ENCODE peak calls at places on chromosome X, in five cellular contexts. O is dermis blood vessel endothelial cell, N is COR-L47, M is anterior cingulate cortex, Q is iPS-NIHi11. E is an unnamed sample.

GRCh38 chrX:40471965-40472648 is 108.7 kb upstream of the ATP6AP2 start:
- DNase-seq in Q (peak; percentile 33), N (peak; percentile 69), O (no peak), M (peak; percentile 6), E (peak; percentile 63)

GRCh38 chrX:154123241-154124219 is 20.5 kb upstream of the OPN1LW start:
- DNase-seq in N (no peak), M (no peak), O (peak; percentile 66), Q (no peak), E (no peak)

GRCh38 chrX:153922932-153923857 is 2.9 kb downstream of the ARHGAP4 start:
- DNase-seq in O (peak; percentile 75), N (peak; percentile 48), M (peak; percentile 61), Q (peak; percentile 51), E (no peak)

GRCh38 chrX:96372313-96373046 is 312.2 kb upstream of the DIAPH2 start:
- DNase-seq in O (peak; percentile 73), M (no peak), N (no peak), Q (peak; percentile 38), E (no peak)

GRCh38 chrX:78753571-78753970 is 6.1 kb downstream of the LPAR4 start:
- DNase-seq in N (no peak), O (no peak), Q (no peak), M (no peak), E (no peak)

GRCh38 chrX:151713859-151714258 is 2.0 kb upstream of the FATE1 start:
- DNase-seq in O (peak; percentile 47), Q (peak; percentile 64), M (no peak), N (no peak), E (no peak)

GRCh38 chrX:119266364-119266995 is 30.4 kb downstream of the PGRMC1 start:
- DNase-seq in M (no peak), N (no peak), O (peak; percentile 42), Q (peak; percentile 25), E (no peak)

GRCh38 chrX:15605233-15605632 is 4.5 kb upstream of the ACE2 start:
- DNase-seq in Q (no peak), O (no peak), M (no peak), N (no peak), E (no peak)

GRCh38 chrX:149221246-149221645 is 283.9 kb downstream of the IDS start:
- DNase-seq in M (no peak), N (no peak), O (no peak), Q (no peak), E (no peak)

GRCh38 chrX:39950035-39950688 is 147.6 kb downstream of the BCOR start:
- DNase-seq in Q (no peak), O (no peak), M (no peak), N (no peak), E (no peak)

GRCh38 chrX:149199734-149200133 is 305.4 kb downstream of the IDS start:
- DNase-seq in N (no peak), O (no peak), Q (no peak), M (no peak), E (no peak)

GRCh38 chrX:106957856-106958255 is 37.7 kb downstream of the CLDN2 start:
- DNase-seq in N (no peak), Q (no peak), O (no peak), M (no peak), E (no peak)

GRCh38 chrX:56813318-56813837 is 84.3 kb downstream of the NBDY start:
- DNase-seq in Q (no peak), O (peak; percentile 13), N (no peak), M (no peak), E (peak; percentile 18)

GRCh38 chrX:72126539-72127140 is 5.1 kb downstream of the RTL5 start:
- DNase-seq in N (peak; percentile 38), O (peak; percentile 86), M (peak; percentile 65), Q (peak; percentile 63), E (peak; percentile 86)

GRCh38 chrX:46913710-46914109 is 1.5 kb downstream of the JADE3 start:
- DNase-seq in O (peak; percentile 32), N (no peak), M (no peak), Q (no peak), E (no peak)

GRCh38 chrX:100410083-100410590 is at the start of gene PCDH19:
- DNase-seq in N (peak; percentile 55), O (peak; percentile 75), M (peak; percentile 39), Q (peak; percentile 85), E (peak; percentile 84)

GRCh38 chrX:19110642-19111041 is 11.6 kb downstream of the ADGRG2 start:
- DNase-seq in N (no peak), O (no peak), Q (no peak), M (no peak), E (no peak)

GRCh38 chrX:39519566-39520301 is 578.0 kb downstream of the BCOR start:
- DNase-seq in O (no peak), M (no peak), Q (no peak), N (no peak), E (no peak)

GRCh38 chrX:120286733-120287512 is 24.3 kb downstream of the TMEM255A start:
- DNase-seq in M (no peak), O (no peak), Q (no peak), N (no peak), E (no peak)

GRCh38 chrX:70262952-70263567 is 3.1 kb upstream of the P2RY4 start:
- DNase-seq in N (peak; percentile 61), Q (peak; percentile 63), O (peak; percentile 45), M (peak; percentile 2), E (peak; percentile 64)

GRCh38 chrX:154738013-154738738 is 12.7 kb downstream of the GAB3 start:
- DNase-seq in M (no peak), Q (no peak), O (peak; percentile 90), N (no peak), E (no peak)

GRCh38 chrX:20363003-20363674 is 96.4 kb upstream of the RPS6KA3 start:
- DNase-seq in M (no peak), O (no peak), N (no peak), Q (no peak), E (no peak)

GRCh38 chrX:47743504-47743903 is 84.5 kb upstream of the UXT start:
- DNase-seq in Q (no peak), N (no peak), M (no peak), O (no peak), E (no peak)

GRCh38 chrX:119762718-119763117 is 4.3 kb downstream of the SOWAHD start:
- DNase-seq in O (no peak), N (no peak), Q (no peak), M (no peak), E (no peak)

GRCh38 chrX:99301990-99302389 is 1108.1 kb downstream of the PCDH19 start:
- DNase-seq in O (no peak), N (peak; percentile 23), M (no peak), Q (peak; percentile 8), E (no peak)

GRCh38 chrX:46325312-46325877 is 219.8 kb downstream of the ZNF674 start:
- DNase-seq in Q (peak; percentile 31), N (no peak), O (peak; percentile 73), M (no peak), E (no peak)

GRCh38 chrX:25968920-25969319 is 169.2 kb upstream of the MAGEB18 start:
- DNase-seq in O (peak; percentile 67), Q (peak; percentile 52), M (no peak), N (no peak), E (peak; percentile 60)

GRCh38 chrX:115650916-115651315 is 89.9 kb downstream of the PLS3 start:
- DNase-seq in M (no peak), Q (peak; percentile 17), O (peak; percentile 54), N (peak; percentile 47), E (peak; percentile 64)

GRCh38 chrX:19912-20571 is 261.1 kb upstream of the PLCXD1 start:
- DNase-seq in M (no peak), N (no peak), O (peak; percentile 14), Q (peak; percentile 8), E (peak; percentile 48)

GRCh38 chrX:19347916-19348315 is 4.2 kb downstream of the PDHA1 start:
- DNase-seq in N (no peak), O (no peak), Q (no peak), M (no peak), E (no peak)

GRCh38 chrX:19629541-19629940 is 114.2 kb upstream of the MAP3K15 start:
- DNase-seq in M (no peak), N (no peak), Q (no peak), O (no peak), E (no peak)